ENCODE peak calls at places on chromosome 21, in seven cellular contexts. D, Z, X, G, C, F and A are unnamed samples.

GRCh38 chr21:16117331-16117730 is 387.5 kb downstream of the USP25 start:
- DNase-seq in G (no peak), X (no peak), C (no peak), D (no peak), F (no peak), Z (no peak), A (no peak)

GRCh38 chr21:39799178-39799577 is 54.2 kb downstream of the IGSF5 start:
- DNase-seq in X (no peak), C (no peak), Z (no peak), G (no peak), F (no peak), D (no peak), A (no peak)

GRCh38 chr21:25039461-25040380 is 567.6 kb downstream of the MRPL39 start:
- DNase-seq in D (no peak), G (peak), Z (no peak), X (no peak), F (no peak), C (no peak), A (no peak)

GRCh38 chr21:35095859-35096291 is 46.8 kb upstream of the RUNX1 start:
- DNase-seq in Z (no peak), D (no peak), X (no peak), G (peak), C (no peak), F (no peak), A (no peak)

GRCh38 chr21:27219068-27219467 is 252.2 kb upstream of the ADAMTS5 start:
- DNase-seq in G (peak), X (no peak), D (no peak), Z (no peak), C (no peak), F (no peak), A (no peak)

GRCh38 chr21:18449586-18449985 is 46.0 kb upstream of the TMPRSS15 start:
- DNase-seq in X (no peak), C (no peak), G (no peak), D (no peak), F (no peak), Z (no peak), A (no peak)

GRCh38 chr21:17660862-17661261 is 48.2 kb upstream of the BTG3 start:
- DNase-seq in C (peak), F (no peak), Z (no peak), G (no peak), D (no peak), X (peak), A (no peak)

GRCh38 chr21:34199121-34199910 is 125.9 kb downstream of the MRPS6 start:
- DNase-seq in D (no peak), Z (no peak), F (no peak), X (no peak), G (no peak), C (no peak), A (no peak)

GRCh38 chr21:25171438-25171837 is 435.8 kb downstream of the MRPL39 start:
- DNase-seq in C (no peak), F (no peak), X (no peak), D (no peak), Z (no peak), G (peak), A (no peak)

GRCh38 chr21:38639782-38640750 is 141.8 kb upstream of the ERG start:
- DNase-seq in D (no peak), F (no peak), G (no peak), C (no peak), Z (no peak), X (no peak), A (no peak)

GRCh38 chr21:37273911-37274690 is 7.0 kb upstream of the VPS26C start:
- DNase-seq in D (no peak), G (no peak), X (no peak), F (no peak), Z (no peak), C (no peak), A (no peak)

GRCh38 chr21:41199123-41199522 is 31.2 kb downstream of the BACE2 start:
- DNase-seq in F (no peak), C (no peak), G (no peak), X (no peak), D (no peak), Z (no peak), A (no peak)

GRCh38 chr21:21247441-21247840 is 249.2 kb downstream of the NCAM2 start:
- DNase-seq in G (peak), Z (no peak), C (no peak), F (no peak), D (no peak), X (no peak), A (no peak)

GRCh38 chr21:33059319-33059894 is 10.5 kb upstream of the OLIG1 start:
- DNase-seq in C (no peak), G (no peak), X (no peak), D (no peak), Z (no peak), F (no peak), A (no peak)

GRCh38 chr21:21163904-21164303 is 165.7 kb downstream of the NCAM2 start:
- DNase-seq in F (peak), X (peak), Z (no peak), C (no peak), G (peak), D (peak), A (no peak)

GRCh38 chr21:23131177-23131576 is 2133.0 kb downstream of the NCAM2 start:
- DNase-seq in G (no peak), X (no peak), D (no peak), F (no peak), Z (no peak), C (no peak), A (no peak)

GRCh38 chr21:25371831-25372434 is 235.3 kb downstream of the MRPL39 start:
- DNase-seq in X (no peak), F (no peak), Z (no peak), D (no peak), G (no peak), C (no peak), A (no peak)

GRCh38 chr21:42461881-42462877 is 33.8 kb downstream of the RSPH1 start:
- DNase-seq in Z (no peak), D (no peak), C (no peak), X (peak), F (no peak), G (no peak), A (no peak)

GRCh38 chr21:21290751-21291150 is 292.5 kb downstream of the NCAM2 start:
- DNase-seq in F (no peak), D (no peak), C (no peak), X (no peak), Z (no peak), G (no peak), A (no peak)

GRCh38 chr21:37986000-37986399 is 69.7 kb upstream of the KCNJ6 start:
- DNase-seq in D (no peak), Z (no peak), G (no peak), F (no peak), X (no peak), C (no peak), A (no peak)

DNA sequence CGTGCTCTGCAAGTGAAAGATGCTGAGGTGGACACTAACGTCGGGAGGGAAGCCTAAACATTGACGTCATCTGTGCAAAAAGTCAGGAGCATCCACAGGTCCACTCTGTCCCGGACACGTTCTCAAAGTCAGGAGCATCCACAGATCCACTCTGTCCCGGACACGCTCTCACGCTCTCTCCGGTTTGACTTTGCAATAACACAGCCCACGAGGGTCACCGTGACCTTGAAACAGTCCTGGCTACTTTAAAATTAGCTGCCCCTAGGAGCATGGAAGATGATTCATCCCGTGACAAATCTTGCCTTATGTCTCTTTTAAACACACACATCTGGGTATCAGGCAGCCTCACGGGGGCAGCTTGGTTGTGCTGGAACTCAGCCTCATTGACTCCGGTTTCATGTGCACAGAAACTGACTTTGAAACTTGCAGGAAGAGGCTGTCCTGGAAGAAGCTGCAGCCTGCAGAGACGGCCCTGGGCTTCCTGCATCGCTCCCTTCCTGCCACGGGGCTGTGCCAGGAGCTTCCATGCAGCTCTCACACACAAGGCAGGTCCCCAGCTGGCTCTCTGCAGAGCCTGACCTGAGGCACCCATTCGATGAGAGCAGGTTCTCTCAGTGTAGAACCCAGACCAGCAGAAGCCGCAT is 18.1 kb upstream of the COL18A1 start:
- DNase-seq in F (no peak), C (peak), G (peak), D (peak), X (peak), Z (peak), A (no peak)
- TF ChIP-seq CTCF in F (no peak), C (no peak), G (peak), D (peak), X (no peak), Z (no peak), A (no peak)

DNA sequence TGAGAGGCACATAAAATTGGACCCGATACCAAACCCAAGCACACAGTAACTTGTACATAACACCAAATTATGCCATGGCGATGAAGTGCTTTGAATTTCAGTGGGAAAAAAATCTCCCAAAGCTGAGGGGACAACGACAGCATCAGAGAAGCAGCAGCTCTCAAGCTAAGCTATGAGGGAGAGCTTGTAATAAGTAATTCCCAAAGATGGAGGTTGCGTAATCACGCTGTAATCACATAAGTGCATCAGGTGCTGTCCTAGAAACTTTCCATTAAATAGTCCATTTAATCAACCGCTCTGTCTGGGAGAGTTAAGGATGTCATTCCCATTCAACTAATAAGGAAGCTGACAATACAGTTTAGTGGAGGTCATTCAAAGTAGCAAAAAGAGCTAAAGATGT is 37.6 kb upstream of the KRTAP19-8 start:
- DNase-seq in D (no peak), G (no peak), X (no peak), Z (no peak), C (no peak), F (no peak), A (no peak)
- H3K4me3 ChIP-seq in D (no peak), G (no peak), X (no peak), Z (no peak), C (no peak), F (no peak), A (no peak)

DNA sequence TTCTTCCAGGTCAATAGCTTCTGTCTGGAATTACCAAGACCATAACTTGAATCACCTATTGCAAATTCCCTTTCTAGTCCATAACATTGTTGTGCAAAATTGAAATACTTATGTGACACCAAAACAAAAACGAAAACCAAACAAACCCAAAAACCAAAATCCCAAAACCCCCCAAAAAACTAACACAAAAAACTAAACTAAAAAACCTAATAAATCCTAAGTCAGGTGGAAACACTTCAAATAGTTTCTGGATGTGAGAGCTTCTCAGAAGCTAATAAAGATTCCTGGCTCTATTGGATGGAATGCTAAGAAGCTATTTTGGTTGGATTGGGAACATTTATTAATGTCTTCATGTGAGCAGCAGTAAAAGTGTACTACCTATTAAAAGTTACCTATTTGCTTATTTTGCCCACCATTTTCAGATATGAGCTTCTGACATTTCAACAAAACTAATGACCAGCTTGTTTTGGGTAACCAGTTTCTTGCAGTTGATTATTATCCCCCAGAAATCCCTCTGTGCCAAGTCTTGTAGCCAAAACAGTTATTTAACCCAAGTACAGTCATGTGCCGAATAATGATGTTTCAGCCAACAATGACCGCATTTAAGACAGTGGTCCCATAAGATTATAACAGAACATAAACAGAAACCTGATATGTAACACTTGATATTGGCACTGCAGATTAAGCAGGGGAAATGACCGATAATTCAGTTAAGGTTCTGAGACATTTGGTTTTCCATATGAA is 76.4 kb downstream of the LTN1 start:
- DNase-seq in X (no peak), C (no peak), D (no peak), Z (no peak), F (no peak), G (no peak), A (no peak)
- H3K27ac ChIP-seq in X (no peak), C (no peak), D (no peak), Z (no peak), F (no peak), G (no peak), A (no peak)

GRCh38 chr21:44911384-44912157 is 9.1 kb downstream of the ITGB2 start:
- DNase-seq in X (peak), Z (peak), G (no peak), C (peak), D (peak), F (peak), A (no peak)
- TF ChIP-seq CTCF in X (peak), Z (peak), G (no peak), C (peak), D (peak), F (peak), A (no peak)

DNA sequence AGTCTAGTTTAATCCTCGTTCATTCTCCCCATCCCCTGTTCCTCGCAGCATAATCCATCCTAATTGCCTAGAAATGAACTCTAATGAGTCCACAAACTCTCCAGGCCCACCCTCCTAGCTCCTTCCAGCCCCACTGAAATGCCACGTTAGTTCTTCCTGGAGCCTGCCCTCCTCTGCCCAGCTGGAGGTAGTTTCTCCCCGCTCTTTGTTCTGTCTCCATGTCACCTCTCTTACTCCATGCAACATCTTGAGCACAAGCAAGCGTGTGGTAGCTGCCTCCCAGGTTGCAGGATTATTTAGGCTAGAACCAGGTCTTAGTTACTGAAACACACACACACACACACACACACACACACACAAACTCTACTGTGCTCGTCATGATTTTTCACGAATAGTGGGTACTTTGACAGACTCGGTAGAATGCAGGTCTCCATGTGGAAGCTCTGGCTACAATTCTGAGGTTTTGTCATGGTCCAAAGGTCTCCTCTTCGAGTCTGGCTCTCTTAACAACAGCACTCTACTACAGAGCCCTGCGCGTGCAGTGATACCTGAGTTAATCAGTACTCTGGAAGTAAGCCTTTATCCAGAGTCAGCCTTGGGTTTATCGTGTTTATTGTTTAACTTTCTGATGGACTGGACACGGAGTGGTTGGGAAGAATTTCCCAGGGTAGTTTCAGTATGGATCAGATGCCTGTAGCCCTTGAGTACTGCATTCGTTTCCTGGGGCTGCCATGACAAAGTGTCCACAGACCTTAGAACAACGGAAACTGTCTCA is 27.5 kb downstream of the HUNK start:
- DNase-seq in D (no peak), G (no peak), X (peak), F (no peak), C (no peak), Z (no peak), A (no peak)
- H3K4me3 ChIP-seq in D (no peak), G (no peak), X (no peak), F (no peak), C (no peak), Z (no peak), A (no peak)

GRCh38 chr21:44018813-44019567 is 6.9 kb downstream of the TRAPPC10 start:
- DNase-seq in F (peak), Z (no peak), X (no peak), G (no peak), D (no peak), C (no peak), A (no peak)
- H3K27ac ChIP-seq in F (no peak), Z (no peak), X (no peak), G (no peak), D (no peak), C (peak), A (no peak)

GRCh38 chr21:36109868-36110267 is 25.0 kb upstream of the CBR3 start:
- DNase-seq in C (no peak), G (no peak), D (no peak), F (no peak), X (no peak), Z (peak), A (no peak)

GRCh38 chr21:36103434-36103833 is 31.4 kb upstream of the CBR3 start:
- DNase-seq in D (no peak), C (no peak), X (no peak), F (no peak), Z (no peak), G (no peak), A (no peak)

GRCh38 chr21:36100971-36101641 is 31.3 kb downstream of the CBR1 start:
- DNase-seq in D (no peak), X (no peak), Z (no peak), F (no peak), C (no peak), G (no peak), A (no peak)

GRCh38 chr21:36105327-36105842 is 29.5 kb upstream of the CBR3 start:
- DNase-seq in Z (no peak), C (no peak), F (no peak), X (no peak), G (no peak), D (no peak), A (no peak)

DNA sequence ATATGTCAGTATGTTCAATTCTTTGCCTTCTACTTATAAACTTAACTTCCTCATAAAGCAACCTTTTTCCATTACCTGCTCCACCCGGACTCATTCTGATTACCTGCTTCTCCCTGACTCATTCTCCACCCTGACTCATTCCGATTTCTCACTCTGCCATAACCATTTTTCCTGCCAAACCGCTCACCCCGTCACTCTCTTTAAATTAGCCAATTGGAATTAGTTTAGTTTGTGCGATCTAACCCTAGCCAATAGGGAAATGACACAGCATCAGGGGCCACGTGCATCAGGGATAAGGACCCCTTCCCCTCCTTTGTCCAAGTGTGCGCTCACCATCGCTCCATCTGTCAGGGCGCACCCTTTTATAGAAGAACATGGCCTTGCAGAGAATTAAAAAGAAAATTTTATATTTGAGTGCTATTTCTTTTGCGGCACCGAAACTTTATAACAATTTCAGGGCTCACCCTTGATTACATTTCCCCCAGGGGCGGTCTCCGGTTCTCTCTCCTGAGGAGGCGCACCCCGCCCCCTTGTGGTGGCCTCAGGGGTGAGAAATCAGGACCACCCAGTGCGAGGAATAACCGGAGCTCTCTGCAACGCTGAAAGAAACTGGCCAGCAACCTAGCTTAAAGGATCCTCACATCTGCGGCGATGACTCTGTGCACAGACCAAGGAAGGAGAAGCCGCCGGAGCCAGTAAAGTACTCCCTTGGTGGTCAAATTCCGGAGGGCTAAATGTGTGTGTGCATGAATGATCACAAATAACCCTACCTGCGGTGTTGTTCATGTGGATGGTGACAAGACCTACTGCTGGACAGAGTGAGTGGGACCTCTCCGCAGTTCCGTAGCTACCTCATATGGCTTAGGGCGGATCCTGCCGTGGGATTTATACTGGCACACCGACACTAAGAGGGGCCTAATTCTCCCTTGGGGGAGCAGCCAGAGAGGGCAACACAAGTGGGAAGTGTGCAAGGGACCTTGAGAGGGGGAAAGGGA is 30.3 kb upstream of the CBR3 start:
- DNase-seq in G (peak), X (peak), C (peak), F (peak), D (peak), Z (no peak), A (no peak)
- TF ChIP-seq CTCF in G (peak), X (peak), C (peak), F (peak), D (peak), Z (peak), A (no peak)

GRCh38 chr21:46604329-46604974 is 430 bp downstream of the S100B start:
- DNase-seq in X (no peak), Z (no peak), F (no peak), G (no peak), D (no peak), C (no peak), A (no peak)

GRCh38 chr21:46604975-46605758 is at the start of gene S100B:
- DNase-seq in C (no peak), G (no peak), F (no peak), D (no peak), X (no peak), Z (peak), A (no peak)

GRCh38 chr21:46600978-46601377 is 3.9 kb downstream of the S100B start:
- DNase-seq in F (no peak), D (no peak), Z (no peak), G (no peak), C (no peak), X (no peak), A (no peak)

GRCh38 chr21:46605759-46606426 is 1.0 kb upstream of the S100B start:
- DNase-seq in C (peak), F (peak), G (no peak), Z (peak), X (no peak), D (no peak), A (no peak)

GRCh38 chr21:46603228-46603627 is 1.7 kb downstream of the S100B start:
- DNase-seq in G (no peak), F (no peak), C (no peak), X (no peak), Z (no peak), D (no peak), A (no peak)
- H3K4me3 ChIP-seq in G (no peak), F (no peak), C (no peak), X (no peak), Z (no peak), D (no peak), A (no peak)